ENCODE peak calls at places on chromosome 7, in nine cellular contexts. T is right atrium auricular region, G is thoracic aorta, S is neural progenitor cell, B is D341Med, C is NCI-H1105, E is DMS 273 treated with DMSO at 0.1 percent for 48 hours, X is aorta, D is astrocyte of the spinal cord. L is an unnamed sample.

GRCh38 chr7:136303162-136303561 is 326.0 kb upstream of the MTPN start:
- DNase-seq in T (no peak), G (no peak), S (no peak), B (no peak), C (no peak), E (no peak), X (no peak), D (peak), L (no peak)

GRCh38 chr7:146654048-146654447 is 537.4 kb downstream of the CNTNAP2 start:
- DNase-seq in T (no peak), G (no peak), S (peak), B (no peak), C (no peak), E (no peak), X (no peak), D (peak), L (no peak)

GRCh38 chr7:9030131-9030530 is 596.7 kb downstream of the NXPH1 start:
- DNase-seq in T (no peak), G (no peak), S (no peak), B (no peak), C (no peak), E (no peak), X (no peak), D (no peak), L (no peak)

GRCh38 chr7:107471292-107472070 is 1.6 kb downstream of the GPR22 start:
- DNase-seq in T (no peak), G (no peak), S (no peak), B (no peak), C (no peak), E (no peak), X (no peak), D (no peak), L (no peak)

GRCh38 chr7:6516387-6516983 is 34.8 kb downstream of the GRID2IP start:
- DNase-seq in T (peak), G (peak), S (peak), B (peak), C (peak), E (peak), X (peak), D (peak), L (no peak)

GRCh38 chr7:75993689-75994387 is 557 bp downstream of the TMEM120A start:
- DNase-seq in T (peak), G (peak), S (peak), B (peak), C (peak), E (no peak), X (peak), D (peak), L (peak)

GRCh38 chr7:131219277-131220041 is 108.2 kb upstream of the MKLN1 start:
- DNase-seq in T (peak), G (no peak), S (no peak), B (no peak), C (no peak), E (no peak), X (no peak), D (no peak), L (no peak)

GRCh38 chr7:55271069-55271468 is 94.1 kb upstream of the LANCL2 start:
- DNase-seq in T (no peak), G (no peak), S (no peak), B (no peak), C (no peak), E (no peak), X (no peak), D (peak), L (no peak)

GRCh38 chr7:149310113-149310836 is 48.3 kb downstream of the ZNF783 start:
- DNase-seq in T (peak), G (no peak), S (no peak), B (no peak), C (peak), E (peak), X (no peak), D (peak), L (no peak)

GRCh38 chr7:15096853-15097252 is 194.3 kb upstream of the DGKB start:
- DNase-seq in T (no peak), G (no peak), S (no peak), B (no peak), C (no peak), E (no peak), X (no peak), D (no peak), L (no peak)

GRCh38 chr7:112995091-112995824 is 91.4 kb downstream of the GPR85 start:
- DNase-seq in T (no peak), G (no peak), S (no peak), B (no peak), C (no peak), E (no peak), X (no peak), D (peak), L (no peak)

GRCh38 chr7:40008218-40008815 is 58.3 kb downstream of the CDK13 start:
- DNase-seq in T (no peak), G (no peak), S (no peak), B (no peak), C (no peak), E (no peak), X (no peak), D (peak), L (no peak)

GRCh38 chr7:49102413-49102812 is 178.1 kb downstream of the CDC14C start:
- DNase-seq in T (no peak), G (no peak), S (no peak), B (no peak), C (no peak), E (no peak), X (no peak), D (no peak), L (no peak)

GRCh38 chr7:18653381-18654155 is 158.0 kb downstream of the HDAC9 start:
- DNase-seq in T (no peak), G (no peak), S (no peak), B (no peak), C (no peak), E (no peak), X (no peak), D (no peak), L (no peak)

GRCh38 chr7:78437118-78437517 is 638.5 kb downstream of the PHTF2 start:
- DNase-seq in T (no peak), G (no peak), S (no peak), B (no peak), C (no peak), E (no peak), X (no peak), D (peak), L (no peak)

GRCh38 chr7:138935438-138936079 is 45.6 kb downstream of the KIAA1549 start:
- DNase-seq in T (peak), G (no peak), S (peak), B (peak), C (no peak), E (peak), X (no peak), D (peak), L (no peak)

GRCh38 chr7:76020031-76020714 is 25.8 kb upstream of the TMEM120A start:
- DNase-seq in T (peak), G (peak), S (peak), B (peak), C (peak), E (no peak), X (peak), D (peak), L (peak)

GRCh38 chr7:44748042-44748947 is at the start of gene ZMIZ2:
- DNase-seq in T (peak), G (peak), S (peak), B (peak), C (peak), E (peak), X (peak), D (peak), L (peak)

GRCh38 chr7:131546126-131546525 is 10.3 kb downstream of the PODXL start:
- DNase-seq in T (no peak), G (no peak), S (no peak), B (no peak), C (no peak), E (no peak), X (peak), D (no peak), L (peak)

GRCh38 chr7:151871904-151872303 is 5.0 kb downstream of the PRKAG2 start:
- DNase-seq in T (no peak), G (no peak), S (no peak), B (no peak), C (no peak), E (no peak), X (peak), D (no peak), L (peak)

GRCh38 chr7:38169862-38170261 is 8.2 kb upstream of the STARD3NL start:
- DNase-seq in T (peak), G (peak), S (no peak), B (no peak), C (no peak), E (no peak), X (peak), D (peak), L (no peak)

GRCh38 chr7:38068461-38068860 is 109.6 kb upstream of the STARD3NL start:
- DNase-seq in T (no peak), G (no peak), S (no peak), B (no peak), C (no peak), E (peak), X (no peak), D (no peak), L (no peak)

GRCh38 chr7:18450021-18450420 is 45.5 kb upstream of the HDAC9 start:
- DNase-seq in T (no peak), G (no peak), S (no peak), B (no peak), C (no peak), E (no peak), X (no peak), D (no peak), L (no peak)

GRCh38 chr7:32591938-32592337 is 96.6 kb downstream of the AVL9 start:
- DNase-seq in T (no peak), G (no peak), S (no peak), B (no peak), C (no peak), E (no peak), X (no peak), D (no peak), L (no peak)

GRCh38 chr7:118452128-118452527 is 227.6 kb downstream of the ANKRD7 start:
- DNase-seq in T (no peak), G (no peak), S (no peak), B (no peak), C (no peak), E (no peak), X (no peak), D (no peak), L (no peak)

GRCh38 chr7:120743128-120743527 is 114.8 kb downstream of the TSPAN12 start:
- DNase-seq in T (no peak), G (no peak), S (no peak), B (no peak), C (no peak), E (no peak), X (no peak), D (no peak), L (no peak)

GRCh38 chr7:117992635-117993034 is 119.4 kb upstream of the CTTNBP2 start:
- DNase-seq in T (no peak), G (no peak), S (no peak), B (no peak), C (no peak), E (no peak), X (no peak), D (no peak), L (no peak)

GRCh38 chr7:137820677-137821420 is 25.9 kb downstream of the DGKI start:
- DNase-seq in T (peak), G (peak), S (peak), B (peak), C (peak), E (no peak), X (peak), D (peak), L (peak)

GRCh38 chr7:65554-65953 is 126.8 kb upstream of the FAM20C start:
- DNase-seq in T (no peak), G (no peak), S (no peak), B (no peak), C (no peak), E (peak), X (peak), D (no peak), L (peak)

GRCh38 chr7:35593896-35594295 is 101.0 kb downstream of the HERPUD2 start:
- DNase-seq in T (no peak), G (no peak), S (peak), B (peak), C (no peak), E (no peak), X (no peak), D (no peak), L (no peak)

GRCh38 chr7:158976468-158976848 is 120.1 kb downstream of the DYNC2I1 start:
- DNase-seq in T (no peak), G (no peak), S (peak), B (no peak), C (no peak), E (no peak), X (no peak), D (no peak), L (no peak)

GRCh38 chr7:30596043-30596641 is 1.5 kb downstream of the GARS1 start:
- DNase-seq in T (no peak), G (no peak), S (peak), B (peak), C (peak), E (peak), X (no peak), D (peak), L (no peak)

GRCh38 chr7:134343796-134344195 is 27.1 kb upstream of the SLC35B4 start:
- DNase-seq in T (no peak), G (no peak), S (no peak), B (no peak), C (no peak), E (peak), X (no peak), D (no peak), L (no peak)

L was measured in chondrocyte.